ENCODE peak calls at places on chromosome 16, in ten cellular contexts. W is fibroblast of mammary gland; T is HEK293T; Z is activated CD4-positive, alpha-beta memory T cell treated with anti-CD3 and anti-CD28 coated beads, Interleukin-2, amount 10 ng/mL, durations not matched to agents 7 days and 5 days; N is AG09309; U is CD4-positive, alpha-beta T cell; C is OCI-M1; F is renal cortical epithelial cell; M is IMR-90; Q is endothelial cell. S is an unnamed sample.

GRCh38 chr16:85238233-85238647 is 126.0 kb upstream of the CIBAR2 start:
- DNase-seq in C (no peak), N (no peak), U (no peak), W (peak), Z (no peak), T (no peak), M (peak), Q (peak), F (no peak), S (peak)

GRCh38 chr16:78628526-78628925 is 529.1 kb downstream of the WWOX start:
- DNase-seq in Z (no peak), C (no peak), N (no peak), M (no peak), Q (no peak), W (no peak), T (no peak), F (no peak), U (no peak), S (no peak)

GRCh38 chr16:64489449-64489848 is 632.4 kb downstream of the CDH11 start:
- DNase-seq in C (no peak), Q (no peak), Z (no peak), N (no peak), W (no peak), F (peak), M (peak), U (no peak), T (no peak), S (no peak)

GRCh38 chr16:80019395-80019794 is 418.9 kb upstream of the MAF start:
- DNase-seq in Q (no peak), W (no peak), N (no peak), T (no peak), U (no peak), Z (no peak), F (no peak), C (no peak), M (no peak), S (no peak)

GRCh38 chr16:2297506-2297860 is 29.6 kb upstream of the RNPS1 start:
- DNase-seq in F (no peak), T (no peak), U (no peak), C (no peak), Q (no peak), M (no peak), N (no peak), Z (no peak), W (no peak), S (no peak)

GRCh38 chr16:65229191-65229662 is 107.4 kb upstream of the CDH11 start:
- DNase-seq in M (peak), F (no peak), T (no peak), N (peak), U (no peak), W (peak), C (no peak), Q (no peak), Z (no peak), S (no peak)

GRCh38 chr16:48613061-48613957 is 3.3 kb upstream of the N4BP1 start:
- DNase-seq in M (peak), C (peak), W (no peak), T (no peak), N (no peak), Z (peak), F (peak), U (peak), Q (peak), S (no peak)

GRCh38 chr16:88383401-88384221 is 852 bp downstream of the ZNF469 start:
- DNase-seq in Z (no peak), W (peak), Q (no peak), M (peak), N (no peak), F (no peak), T (peak), C (no peak), U (no peak), S (peak)

GRCh38 chr16:84593825-84594724 is 23.8 kb downstream of the COTL1 start:
- DNase-seq in W (peak), Z (peak), T (no peak), M (no peak), U (peak), C (peak), F (no peak), Q (no peak), N (no peak), S (peak)

GRCh38 chr16:89721644-89722391 is 481 bp downstream of the ZNF276 start:
- DNase-seq in W (peak), Q (peak), T (no peak), U (peak), F (peak), Z (peak), C (peak), M (peak), N (no peak), S (peak)